ENCODE peak calls at places on chromosomes 2 and 18, in four cellular contexts. F is WTC11, D is HepG2, V is K562. L is an unnamed sample.

GRCh38 chr18:30987479-30988241 is 54.9 kb downstream of the DSC3 start:
- DNase-seq in V (peak), D (no peak), F (no peak), L (no peak)

GRCh38 chr2:152611458-152612231 is 105.6 kb downstream of the PRPF40A start:
- DNase-seq in V (no peak), F (no peak), D (no peak), L (no peak)

GRCh38 chr2:11213090-11213638 is 57.9 kb downstream of the SLC66A3 start:
- DNase-seq in D (no peak), F (no peak), V (no peak), L (no peak)

GRCh38 chr2:113848758-113849460 is 41.0 kb upstream of the ACTR3 start:
- DNase-seq in V (no peak), F (no peak), D (peak), L (no peak)

GRCh38 chr2:208579678-208580077 is 173.1 kb downstream of the PTH2R start:
- DNase-seq in F (no peak), D (no peak), V (no peak), L (no peak)

GRCh38 chr2:159211447-159212396 is 74.8 kb downstream of the WDSUB1 start:
- DNase-seq in D (peak), V (no peak), F (peak), L (no peak)

GRCh38 chr2:230443540-230443939 is 27.5 kb downstream of the SP100 start:
- DNase-seq in F (no peak), V (no peak), D (no peak), L (no peak)

GRCh38 chr18:50192903-50193795 is 1.8 kb downstream of the MYO5B start:
- DNase-seq in V (no peak), F (peak), D (no peak), L (peak)

GRCh38 chr18:35267161-35267651 is 22.8 kb downstream of the ZSCAN30 start:
- DNase-seq in D (no peak), V (no peak), F (peak), L (peak)

GRCh38 chr2:18589354-18589753 is at the start of gene NT5C1B:
- DNase-seq in D (no peak), V (no peak), F (no peak), L (no peak)

GRCh38 chr2:98658816-98659486 is 50.6 kb downstream of the UNC50 start:
- DNase-seq in V (no peak), F (no peak), D (no peak), L (no peak)

GRCh38 chr18:9734189-9734588 is 26.1 kb downstream of the RAB31 start:
- DNase-seq in V (no peak), F (no peak), D (peak), L (no peak)

GRCh38 chr2:171522804-171523338 is 597 bp downstream of the CYBRD1 start:
- DNase-seq in D (no peak), F (peak), V (peak), L (no peak)

GRCh38 chr2:40431600-40431955 is 20.3 kb downstream of the SLC8A1 start:
- DNase-seq in F (no peak), D (no peak), V (no peak), L (no peak)

GRCh38 chr2:151576080-151576479 is 158.2 kb downstream of the NEB start:
- DNase-seq in D (no peak), F (no peak), V (no peak), L (no peak)

GRCh38 chr2:233380132-233381012 is 26.1 kb downstream of the DGKD start:
- DNase-seq in F (no peak), V (peak), D (no peak), L (no peak)

GRCh38 chr2:28068098-28068497 is 177.6 kb downstream of the BABAM2 start:
- DNase-seq in D (no peak), F (no peak), V (no peak), L (no peak)

GRCh38 chr18:58668211-58668610 is 3.1 kb upstream of the MALT1 start:
- DNase-seq in V (no peak), D (no peak), F (no peak), L (no peak)

GRCh38 chr18:58668897-58669296 is 2.4 kb upstream of the MALT1 start:
- DNase-seq in F (no peak), V (no peak), D (peak), L (no peak)

GRCh38 chr18:58662118-58662517 is 9.1 kb upstream of the MALT1 start:
- DNase-seq in D (no peak), F (no peak), V (no peak), L (no peak)

GRCh38 chr18:58669731-58670379 is 1.4 kb upstream of the MALT1 start:
- DNase-seq in F (no peak), V (no peak), D (peak), L (no peak)

DNA sequence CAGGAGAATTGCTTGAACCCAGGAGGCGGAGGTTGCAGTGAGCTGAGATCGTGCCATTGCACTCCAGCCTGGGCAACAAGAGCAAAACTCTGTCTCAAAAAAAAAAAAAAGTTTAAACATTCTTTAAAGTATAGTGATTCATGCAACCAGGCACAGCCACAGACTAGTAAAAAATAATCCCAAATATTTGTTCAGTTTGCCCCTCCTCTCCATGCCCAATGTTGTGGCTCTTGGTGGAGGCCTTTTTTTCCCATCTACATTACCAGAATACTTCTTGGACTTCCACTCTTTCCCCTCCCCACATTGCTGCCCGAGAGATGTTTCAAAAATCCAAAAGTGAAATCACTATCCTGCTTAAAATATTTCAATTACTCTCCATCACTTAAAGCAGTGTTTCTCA is 5.1 kb upstream of the MALT1 start:
- DNase-seq in D (no peak), V (no peak), F (no peak), L (no peak)
- TF ChIP-seq FOXJ3 in D (no peak), V (no peak), F (no peak), L (no peak)

DNA sequence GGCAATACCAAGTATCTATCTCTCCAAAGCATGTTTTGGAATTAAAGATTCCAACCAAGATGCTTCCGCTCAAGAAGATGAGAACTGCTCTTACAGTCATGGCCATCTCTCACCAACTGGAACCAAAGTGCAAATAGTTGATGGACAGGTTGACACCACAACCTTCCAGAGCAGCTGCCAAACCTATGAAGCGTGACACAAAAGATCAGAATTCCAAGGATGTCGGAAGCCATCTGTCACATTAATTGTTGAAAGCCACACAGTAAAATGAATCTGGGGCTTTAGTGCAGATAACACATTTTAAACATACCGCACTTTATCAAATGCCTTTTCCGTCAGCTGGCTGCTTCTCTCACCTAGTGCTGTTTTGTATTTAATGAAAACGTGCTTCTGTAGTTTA is 195.7 kb downstream of the CDH20 start:
- DNase-seq in D (no peak), V (no peak), F (no peak), L (no peak)
- TF ChIP-seq FOXJ3 in D (no peak), V (no peak), F (no peak), L (no peak)

DNA sequence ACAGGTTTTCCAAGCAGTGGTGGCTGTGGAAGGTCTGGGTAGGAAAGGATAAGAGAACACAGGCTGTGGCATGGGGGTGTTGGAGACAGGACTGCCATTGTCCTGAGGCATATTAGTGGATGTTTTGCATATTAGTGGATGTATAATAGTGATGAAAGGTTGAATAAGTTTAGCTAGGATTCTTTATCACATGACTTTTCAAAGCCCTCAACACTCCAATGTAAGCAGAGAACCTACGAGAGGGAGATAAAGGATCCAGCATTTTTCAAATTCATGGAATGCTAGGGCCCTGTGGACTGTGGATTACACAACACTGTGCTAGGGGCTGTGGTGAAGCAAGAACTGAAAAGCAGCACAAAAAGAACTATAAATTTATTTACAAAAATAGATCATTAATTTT is 63.2 kb downstream of the POLE4 start:
- DNase-seq in F (no peak), V (no peak), D (peak), L (no peak)
- TF ChIP-seq FOXJ3 in F (no peak), V (no peak), D (no peak), L (no peak)

GRCh38 chr2:72011791-72012190 is 135.9 kb downstream of the CYP26B1 start:
- DNase-seq in V (no peak), D (no peak), F (no peak), L (peak)
- TF ChIP-seq FOXJ3 in V (no peak), D (no peak), F (no peak), L (no peak)

GRCh38 chr2:82007051-82007664 is 1702.6 kb upstream of the LRRTM1 start:
- DNase-seq in F (no peak), D (no peak), V (no peak), L (no peak)
- TF ChIP-seq FOXJ3 in F (no peak), D (no peak), V (no peak), L (no peak)

DNA sequence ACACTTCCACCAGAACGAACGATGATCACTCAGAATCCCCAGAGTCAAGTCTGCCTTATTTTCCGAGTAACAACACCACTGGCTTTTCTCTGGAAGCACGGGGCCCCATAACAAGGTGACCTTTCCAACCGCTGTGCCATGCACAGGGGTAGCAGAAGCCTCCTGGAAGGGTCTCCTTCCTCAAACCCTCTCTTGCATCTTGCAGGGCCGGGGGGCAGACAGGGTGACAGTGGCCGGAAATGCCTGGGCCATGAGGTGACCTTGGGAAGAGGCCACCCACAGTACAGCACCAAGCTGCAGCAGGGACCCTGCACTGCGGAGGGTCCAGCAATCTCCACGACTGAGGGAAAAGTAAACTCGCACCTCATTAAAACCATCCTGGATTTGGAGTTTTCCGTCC is 108.5 kb downstream of the PXDN start:
- DNase-seq in V (no peak), D (no peak), F (no peak), L (no peak)
- TF ChIP-seq FOXJ3 in V (no peak), D (no peak), F (no peak), L (no peak)

DNA sequence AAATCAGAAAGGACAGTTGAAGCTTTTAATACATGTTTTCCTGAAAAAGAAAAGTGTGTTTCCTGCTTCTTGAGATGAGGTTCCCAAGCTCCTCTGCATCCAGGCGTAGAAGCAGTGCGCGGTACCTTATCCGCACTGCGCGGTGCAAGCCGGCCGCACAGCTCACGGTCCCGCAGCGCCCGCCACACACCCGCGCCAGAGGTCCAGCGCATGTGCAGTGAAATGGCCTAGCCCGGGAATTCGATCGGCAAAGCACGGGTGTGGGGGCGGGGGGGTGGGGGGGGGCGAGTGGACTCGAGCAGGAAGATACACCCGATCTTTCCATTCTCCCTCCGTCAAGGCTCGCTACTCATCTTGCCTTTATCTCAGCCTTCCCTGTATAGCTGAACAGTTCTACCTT is 10.1 kb downstream of the HOXD8 start:
- DNase-seq in F (no peak), D (no peak), V (no peak), L (peak)
- TF ChIP-seq FOXJ3 in F (no peak), D (no peak), V (no peak), L (no peak)

DNA sequence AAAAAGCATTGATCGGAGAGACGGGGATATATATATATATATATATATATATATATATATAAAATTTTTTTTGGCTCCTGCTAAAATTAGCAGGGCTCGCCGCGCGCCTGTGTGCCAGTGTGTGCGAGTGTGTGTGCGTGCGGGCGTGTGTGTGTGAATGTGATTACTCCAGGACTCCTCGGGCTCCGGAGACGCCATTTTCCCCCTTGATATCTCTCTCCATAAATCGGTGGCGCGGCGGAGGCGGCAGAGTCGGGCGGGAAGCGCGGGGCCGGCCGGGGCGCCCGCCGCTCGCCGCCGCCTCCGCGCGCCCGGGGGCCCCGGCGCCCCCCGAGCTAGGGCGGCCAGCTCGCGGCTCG is 797 bp upstream of the SETBP1 start:
- DNase-seq in D (no peak), V (no peak), F (peak), L (peak)
- TF ChIP-seq FOXJ3 in D (no peak), V (no peak), F (no peak), L (no peak)

GRCh38 chr2:44942304-44943030 is 965 bp downstream of the SIX3 start:
- DNase-seq in V (no peak), F (peak), D (no peak), L (peak)
- TF ChIP-seq FOXJ3 in V (no peak), F (no peak), D (no peak), L (no peak)